ENCODE peak calls at places on chromosome 18, in eight cellular contexts. G, P, V, R, Q, J, E and C are unnamed samples.

GRCh38 chr18:75161629-75162028 is 47.3 kb downstream of the PTGR3 start:
- DNase-seq in R (peak; percentile 34), P (peak; percentile 61), E (no peak), G (no peak), V (no peak), J (no peak), Q (no peak), C (peak; percentile 22)

GRCh38 chr18:6363216-6363615 is 51.5 kb downstream of the L3MBTL4 start:
- DNase-seq in J (no peak), E (no peak), Q (peak; percentile 66), P (no peak), G (no peak), R (no peak), V (no peak), C (no peak)

GRCh38 chr18:328928-329327 is 61.1 kb upstream of the THOC1 start:
- DNase-seq in V (no peak), G (no peak), R (no peak), J (no peak), P (no peak), E (no peak), Q (no peak), C (no peak)

GRCh38 chr18:36759167-36759776 is 69.5 kb downstream of the TPGS2 start:
- DNase-seq in Q (no peak), R (no peak), V (no peak), P (no peak), G (no peak), J (no peak), E (no peak), C (no peak)

GRCh38 chr18:11518788-11519685 is 90.4 kb upstream of the SLC35G4 start:
- DNase-seq in V (no peak), R (no peak), Q (no peak), P (peak; percentile 62), E (no peak), J (no peak), G (peak; percentile 18), C (peak; percentile 55)

GRCh38 chr18:36141576-36141975 is 11.9 kb downstream of the ELP2 start:
- DNase-seq in E (no peak), Q (no peak), P (no peak), V (no peak), G (no peak), J (no peak), R (no peak), C (no peak)

GRCh38 chr18:56575819-56576663 is 62.4 kb downstream of the TXNL1 start:
- DNase-seq in E (no peak), V (no peak), R (peak; percentile 45), P (peak; percentile 28), Q (no peak), G (no peak), J (no peak), C (peak; percentile 21)

GRCh38 chr18:69636529-69637301 is 236.0 kb downstream of the DOK6 start:
- DNase-seq in Q (no peak), J (no peak), G (no peak), P (no peak), R (no peak), V (no peak), E (no peak), C (no peak)

GRCh38 chr18:50695431-50696176 is 124.2 kb downstream of the MRO start:
- DNase-seq in R (no peak), E (no peak), G (no peak), P (no peak), J (no peak), V (no peak), Q (no peak), C (no peak)

GRCh38 chr18:9535430-9535972 is 60.2 kb downstream of the RALBP1 start:
- DNase-seq in R (no peak), G (no peak), Q (no peak), J (peak; percentile 28), P (peak; percentile 34), E (peak; percentile 70), V (no peak), C (peak; percentile 83)

GRCh38 chr18:50061876-50062517 is 132.9 kb downstream of the MYO5B start:
- DNase-seq in Q (no peak), E (no peak), G (no peak), R (peak; percentile 39), J (no peak), V (no peak), P (no peak), C (no peak)

GRCh38 chr18:34932792-34933466 is 108.3 kb upstream of the MAPRE2 start:
- DNase-seq in E (no peak), Q (no peak), G (no peak), V (no peak), R (no peak), J (no peak), P (no peak), C (no peak)

GRCh38 chr18:10017048-10017447 is 103.2 kb downstream of the VAPA start:
- DNase-seq in Q (no peak), P (no peak), G (no peak), V (no peak), R (no peak), E (no peak), J (no peak), C (no peak)

GRCh38 chr18:13775058-13775457 is 48.6 kb downstream of the RNMT start:
- DNase-seq in R (no peak), G (no peak), J (no peak), E (no peak), P (no peak), V (no peak), Q (no peak), C (no peak)

GRCh38 chr18:47254341-47254939 is 3.0 kb upstream of the SKOR2 start:
- DNase-seq in V (no peak), J (no peak), G (no peak), Q (no peak), P (no peak), E (no peak), R (no peak), C (peak; percentile 46)

GRCh38 chr18:44946529-44947113 is 265.9 kb downstream of the SETBP1 start:
- DNase-seq in R (no peak), G (no peak), E (no peak), P (no peak), Q (no peak), V (no peak), J (no peak), C (no peak)

GRCh38 chr18:13376841-13377351 is 158.3 kb downstream of the LDLRAD4 start:
- DNase-seq in Q (no peak), J (no peak), R (no peak), P (no peak), G (no peak), E (no peak), V (no peak), C (peak; percentile 58)

GRCh38 chr18:78293940-78294401 is 685.6 kb upstream of the SALL3 start:
- DNase-seq in Q (no peak), P (no peak), J (no peak), V (no peak), G (no peak), E (no peak), R (no peak), C (no peak)

GRCh38 chr18:47899107-47899840 is 31.2 kb downstream of the SMAD2 start:
- DNase-seq in E (no peak), V (no peak), G (no peak), Q (no peak), J (no peak), R (no peak), P (peak; percentile 40), C (no peak)

GRCh38 chr18:9705183-9705864 is 2.8 kb upstream of the RAB31 start:
- DNase-seq in Q (no peak), G (no peak), E (no peak), R (no peak), P (no peak), V (no peak), J (peak; percentile 52), C (no peak)

GRCh38 chr18:8948471-8949149 is 153.9 kb upstream of the NDUFV2 start:
- DNase-seq in Q (no peak), J (no peak), E (no peak), P (peak; percentile 53), G (no peak), V (no peak), R (no peak), C (no peak)

GRCh38 chr18:10851824-10852225 is 297.5 kb downstream of the PIEZO2 start:
- DNase-seq in J (no peak), R (no peak), P (peak; percentile 31), E (no peak), Q (peak; percentile 61), G (no peak), V (no peak), C (no peak)

GRCh38 chr18:29418136-29418535 is 1241.2 kb upstream of the CDH2 start:
- DNase-seq in E (no peak), V (no peak), Q (no peak), J (no peak), R (no peak), G (no peak), P (no peak), C (no peak)

GRCh38 chr18:44733754-44734465 is 53.2 kb downstream of the SETBP1 start:
- DNase-seq in V (no peak), R (no peak), E (no peak), P (no peak), J (no peak), G (no peak), Q (no peak), C (no peak)

GRCh38 chr18:11005528-11005927 is 143.8 kb downstream of the PIEZO2 start:
- DNase-seq in P (peak; percentile 36), V (no peak), Q (peak; percentile 58), J (no peak), G (no peak), R (no peak), E (peak; percentile 80), C (peak; percentile 79)

GRCh38 chr18:79422022-79422782 is 26.5 kb downstream of the NFATC1 start:
- DNase-seq in Q (no peak), E (no peak), J (no peak), V (peak; percentile 68), P (no peak), G (no peak), R (no peak), C (no peak)
- H3K4me3 ChIP-seq in Q (no peak overlapping the region), E (no peak overlapping the region), J (no peak overlapping the region), V (no peak overlapping the region), P (no peak overlapping the region), G (no peak overlapping the region), R (no peak overlapping the region), C (no peak overlapping the region)

DNA sequence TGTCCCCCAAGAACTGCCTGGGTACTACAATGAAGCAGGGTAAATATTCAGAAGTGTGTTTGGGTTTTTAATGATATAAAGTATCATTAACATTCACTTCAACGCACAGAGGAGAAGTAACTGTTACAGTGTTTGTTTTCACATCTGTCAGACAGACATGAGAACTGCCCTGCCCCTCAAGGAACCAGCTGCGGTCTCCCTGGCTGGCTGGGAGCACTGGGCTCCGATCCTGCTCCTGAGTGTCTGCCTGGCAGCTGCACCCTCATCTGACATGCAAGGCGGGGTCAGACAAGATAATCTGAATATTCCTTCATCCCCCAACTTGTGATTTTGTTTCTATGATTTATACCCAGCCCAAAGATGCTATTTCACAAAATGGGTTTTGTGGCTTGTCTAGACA is 75.5 kb downstream of the MBP start:
- DNase-seq in E (no peak), V (no peak), P (no peak), J (no peak), R (peak; percentile 49), G (no peak), Q (no peak), C (no peak)
- TF ChIP-seq POLR2A in E (no peak), V (no peak), P (no peak), J (no peak), R (no peak), G (no peak), Q (no peak), C (no peak)

GRCh38 chr18:48939368-48940097 is 11.2 kb downstream of the SMAD7 start:
- DNase-seq in E (peak; percentile 54), P (no peak), V (peak; percentile 84), J (no peak), Q (no peak), R (peak; percentile 83), G (no peak), C (peak; percentile 59)
- H3K4me1 ChIP-seq in E (peaks cover 39% of the 10 kb centered on the region), P (peaks cover 96% of the 10 kb centered on the region), V (peaks cover 69% of the 10 kb centered on the region), J (peaks cover 21% of the 10 kb centered on the region), Q (peaks cover 47% of the 10 kb centered on the region), R (peaks cover 88% of the 10 kb centered on the region), G (peaks cover 42% of the 10 kb centered on the region), C (peaks cover 62% of the 10 kb centered on the region)

GRCh38 chr18:59267511-59268126 is 5.6 kb downstream of the RAX start:
- DNase-seq in G (no peak), R (no peak), E (no peak), V (peak; percentile 41), Q (no peak), J (no peak), P (peak; percentile 22), C (no peak)
- H3K4me3 ChIP-seq in G (no peak overlapping the region), R (no peak overlapping the region), E (no peak overlapping the region), V (no peak overlapping the region), Q (no peak overlapping the region), J (no peak overlapping the region), P (no peak overlapping the region), C (no peak overlapping the region)